ENCODE peak calls at places on chromosomes 3 and 15, in six cellular contexts. S, Y, I, L, U and K are unnamed samples.

GRCh38 chr3:171842864-171843511 is at the start of gene TMEM212:
- DNase-seq in Y (no peak), I (no peak), L (no peak), S (no peak), U (no peak), K (no peak)

GRCh38 chr15:40379853-40380252 is 2.7 kb upstream of the KNSTRN start:
- DNase-seq in S (peak), I (no peak), L (no peak), U (no peak), Y (peak), K (peak)

GRCh38 chr15:69146724-69147435 is 13.6 kb upstream of the GLCE start:
- DNase-seq in L (no peak), U (no peak), Y (no peak), I (no peak), S (no peak), K (no peak)

GRCh38 chr15:66484539-66485112 is 12.9 kb downstream of the SNAPC5 start:
- DNase-seq in S (no peak), U (no peak), I (no peak), Y (no peak), L (no peak), K (peak)

GRCh38 chr15:69074011-69074842 is 59.7 kb downstream of the NOX5 start:
- DNase-seq in U (no peak), Y (no peak), I (no peak), S (peak), L (peak), K (peak)

GRCh38 chr15:77417642-77418041 is 2.3 kb downstream of the PEAK1 start:
- DNase-seq in S (no peak), I (no peak), Y (no peak), U (no peak), L (no peak), K (no peak)

GRCh38 chr3:134872405-134872804 is 77.3 kb downstream of the EPHB1 start:
- DNase-seq in S (no peak), I (no peak), U (no peak), L (no peak), Y (no peak), K (no peak)

GRCh38 chr15:39270221-39270835 is 310.6 kb upstream of the THBS1 start:
- DNase-seq in Y (no peak), U (no peak), S (no peak), I (no peak), L (no peak), K (no peak)

GRCh38 chr3:81716870-81717509 is 44.5 kb downstream of the GBE1 start:
- DNase-seq in S (peak), L (peak), I (no peak), Y (no peak), U (no peak), K (no peak)

GRCh38 chr3:142542054-142542453 is 36.5 kb downstream of the ATR start:
- DNase-seq in Y (no peak), S (no peak), I (no peak), L (no peak), U (no peak), K (no peak)

GRCh38 chr3:139937674-139938279 is 2.8 kb downstream of the CLSTN2 start:
- DNase-seq in I (no peak), L (peak), U (no peak), Y (no peak), S (peak), K (peak)

GRCh38 chr3:6680119-6680806 is 180.7 kb upstream of the GRM7 start:
- DNase-seq in L (no peak), I (no peak), U (no peak), Y (no peak), S (no peak), K (no peak)

GRCh38 chr15:100572362-100572983 is 29.5 kb downstream of the LINS1 start:
- DNase-seq in S (no peak), U (no peak), L (no peak), I (no peak), Y (no peak), K (no peak)

GRCh38 chr3:108311797-108312196 is 15.4 kb downstream of the HHLA2 start:
- DNase-seq in I (no peak), Y (no peak), U (no peak), L (no peak), S (no peak), K (no peak)

GRCh38 chr3:153028336-153028735 is 133.7 kb upstream of the RAP2B start:
- DNase-seq in S (no peak), I (no peak), U (no peak), Y (no peak), L (no peak), K (no peak)

GRCh38 chr3:115792206-115792955 is 169.1 kb downstream of the GAP43 start:
- DNase-seq in S (no peak), Y (no peak), I (no peak), L (no peak), U (no peak), K (no peak)

GRCh38 chr15:70151441-70151840 is 53.7 kb upstream of the TLE3 start:
- DNase-seq in Y (no peak), U (no peak), S (no peak), I (no peak), L (no peak), K (no peak)

GRCh38 chr15:62850318-62850717 is 192.2 kb upstream of the TPM1 start:
- DNase-seq in S (peak), U (no peak), Y (no peak), L (no peak), I (no peak), K (peak)

GRCh38 chr3:115626711-115627110 is 3.4 kb downstream of the GAP43 start:
- DNase-seq in L (no peak), U (no peak), S (no peak), I (no peak), Y (no peak), K (no peak)

GRCh38 chr3:13844911-13845310 is 35.0 kb downstream of the WNT7A start:
- DNase-seq in L (no peak), U (no peak), Y (no peak), S (no peak), I (no peak), K (no peak)

GRCh38 chr15:45391746-45392711 is 13.7 kb upstream of the GATM start:
- DNase-seq in I (no peak), U (no peak), Y (no peak), S (no peak), L (no peak), K (no peak)

GRCh38 chr15:49045691-49046112 is 544 bp downstream of the SECISBP2L start:
- DNase-seq in L (no peak), U (no peak), S (no peak), I (no peak), Y (no peak), K (peak)

GRCh38 chr3:78571486-78571885 is 1196.3 kb downstream of the ROBO1 start:
- DNase-seq in I (no peak), U (no peak), L (no peak), S (no peak), Y (no peak), K (no peak)

GRCh38 chr3:58323795-58324674 is 8.7 kb upstream of the PXK start:
- DNase-seq in Y (peak), U (no peak), L (no peak), I (no peak), S (no peak), K (no peak)

GRCh38 chr3:58685641-58686040 is 19.1 kb upstream of the FAM3D start:
- DNase-seq in L (no peak), I (no peak), U (no peak), Y (no peak), S (no peak), K (no peak)